ENCODE peak calls at places on chromosome 13, in five cellular contexts. One of them, this sample, is unnamed.
A peak's percentile ranks its signal among the peaks of the same experiment; 100 is the strongest.

GRCh38 chr13:67299072-67299635 is 69.0 kb upstream of the PCDH9 start:
- DNase-seq in SK-N-SH: no peak
- DNase-seq in A549: no peak
- DNase-seq in GM12878: no peak
- DNase-seq in stomach: no peak
- DNase-seq in this sample: no peak

GRCh38 chr13:25286308-25286968 is 850 bp downstream of the MTMR6 start:
- DNase-seq in SK-N-SH: peak; percentile 49
- DNase-seq in A549: no peak
- DNase-seq in GM12878: no peak
- DNase-seq in stomach: no peak
- DNase-seq in this sample: no peak

GRCh38 chr13:111634410-111634809 is 314.0 kb downstream of the TEX29 start:
- DNase-seq in SK-N-SH: no peak
- DNase-seq in A549: no peak
- DNase-seq in GM12878: no peak
- DNase-seq in stomach: no peak
- DNase-seq in this sample: no peak

GRCh38 chr13:37109080-37109678 is 3.7 kb upstream of the CSNK1A1L start:
- DNase-seq in SK-N-SH: peak; percentile 26
- DNase-seq in A549: no peak
- DNase-seq in GM12878: no peak
- DNase-seq in stomach: no peak
- DNase-seq in this sample: no peak

GRCh38 chr13:99144306-99144705 is 56.3 kb upstream of the UBAC2 start:
- DNase-seq in SK-N-SH: no peak
- DNase-seq in A549: no peak
- DNase-seq in GM12878: no peak
- DNase-seq in stomach: no peak
- DNase-seq in this sample: no peak

GRCh38 chr13:48600374-48601364 is 53.1 kb upstream of the CYSLTR2 start:
- DNase-seq in SK-N-SH: no peak
- DNase-seq in A549: no peak
- DNase-seq in GM12878: no peak
- DNase-seq in stomach: no peak
- DNase-seq in this sample: no peak

GRCh38 chr13:110960219-110960618 is 45.4 kb upstream of the ANKRD10 start:
- DNase-seq in SK-N-SH: no peak
- DNase-seq in A549: no peak
- DNase-seq in GM12878: no peak
- DNase-seq in stomach: no peak
- DNase-seq in this sample: no peak

GRCh38 chr13:45335397-45336024 is 5.5 kb downstream of the TPT1 start:
- DNase-seq in SK-N-SH: no peak
- DNase-seq in A549: no peak
- DNase-seq in GM12878: no peak
- DNase-seq in stomach: no peak
- DNase-seq in this sample: no peak

DNA sequence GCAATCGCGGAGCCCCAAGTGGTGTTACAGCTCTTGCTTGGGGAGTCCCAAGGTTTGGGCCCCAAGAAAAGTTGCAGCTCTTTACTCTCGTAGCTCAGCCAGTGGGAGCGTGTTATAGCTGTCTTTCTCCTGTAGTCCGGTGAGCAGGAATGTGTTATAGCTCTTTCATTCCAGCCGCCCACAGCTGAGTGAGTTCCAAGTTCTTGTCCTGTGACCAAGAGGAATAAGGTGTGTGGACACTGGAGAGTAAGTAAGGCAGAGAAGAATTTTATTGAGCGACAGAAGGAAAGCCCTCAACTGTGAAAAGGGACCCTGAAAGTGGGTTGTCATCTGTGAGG is 1226.8 kb downstream of the SLITRK1 start:
- DNase-seq in SK-N-SH: no peak
- DNase-seq in A549: no peak
- DNase-seq in GM12878: no peak
- DNase-seq in stomach: no peak
- DNase-seq in this sample: no peak
- TF ChIP-seq CTCF in SK-N-SH: no peak
- TF ChIP-seq CTCF in A549: no peak
- TF ChIP-seq CTCF in GM12878: no peak
- TF ChIP-seq CTCF in stomach: no peak
- TF ChIP-seq CTCF in this sample: no peak

GRCh38 chr13:50355797-50356196 is 340.6 kb downstream of the KCNRG start:
- DNase-seq in SK-N-SH: no peak
- DNase-seq in A549: no peak
- DNase-seq in GM12878: peak; percentile 9
- DNase-seq in stomach: no peak
- DNase-seq in this sample: no peak

GRCh38 chr13:50357136-50357535 is 341.9 kb downstream of the KCNRG start:
- DNase-seq in SK-N-SH: no peak
- DNase-seq in A549: no peak
- DNase-seq in GM12878: no peak
- DNase-seq in stomach: no peak
- DNase-seq in this sample: no peak

GRCh38 chr13:50358715-50359367 is 343.6 kb downstream of the KCNRG start:
- DNase-seq in SK-N-SH: no peak
- DNase-seq in A549: no peak
- DNase-seq in GM12878: no peak
- DNase-seq in stomach: no peak
- DNase-seq in this sample: no peak

GRCh38 chr13:50358221-50358620 is 343.0 kb downstream of the KCNRG start:
- DNase-seq in SK-N-SH: peak; percentile 8
- DNase-seq in A549: no peak
- DNase-seq in GM12878: no peak
- DNase-seq in stomach: no peak
- DNase-seq in this sample: no peak

GRCh38 chr13:50357586-50358118 is 342.4 kb downstream of the KCNRG start:
- DNase-seq in SK-N-SH: no peak
- DNase-seq in A549: no peak
- DNase-seq in GM12878: no peak
- DNase-seq in stomach: peak; percentile 58
- DNase-seq in this sample: no peak
- TF ChIP-seq EP300 in SK-N-SH: peak; percentile 14
- TF ChIP-seq EP300 in A549: no peak
- TF ChIP-seq EP300 in GM12878: no peak
- TF ChIP-seq EP300 in stomach: no peak
- TF ChIP-seq EP300 in this sample: no peak

GRCh38 chr13:102704238-102704750 is 9.4 kb upstream of the METTL21C start:
- DNase-seq in SK-N-SH: no peak
- DNase-seq in A549: no peak
- DNase-seq in GM12878: no peak
- DNase-seq in stomach: no peak
- DNase-seq in this sample: no peak
- H3K4me1 ChIP-seq in SK-N-SH: peaks cover 22% of the 10 kb centered on the region
- H3K4me1 ChIP-seq in A549: peaks cover 6% of the 10 kb centered on the region
- H3K4me1 ChIP-seq in GM12878: no peaks in the 10 kb centered on the region
- H3K4me1 ChIP-seq in stomach: no peaks in the 10 kb centered on the region
- H3K4me1 ChIP-seq in this sample: peaks cover 7% of the 10 kb centered on the region

DNA sequence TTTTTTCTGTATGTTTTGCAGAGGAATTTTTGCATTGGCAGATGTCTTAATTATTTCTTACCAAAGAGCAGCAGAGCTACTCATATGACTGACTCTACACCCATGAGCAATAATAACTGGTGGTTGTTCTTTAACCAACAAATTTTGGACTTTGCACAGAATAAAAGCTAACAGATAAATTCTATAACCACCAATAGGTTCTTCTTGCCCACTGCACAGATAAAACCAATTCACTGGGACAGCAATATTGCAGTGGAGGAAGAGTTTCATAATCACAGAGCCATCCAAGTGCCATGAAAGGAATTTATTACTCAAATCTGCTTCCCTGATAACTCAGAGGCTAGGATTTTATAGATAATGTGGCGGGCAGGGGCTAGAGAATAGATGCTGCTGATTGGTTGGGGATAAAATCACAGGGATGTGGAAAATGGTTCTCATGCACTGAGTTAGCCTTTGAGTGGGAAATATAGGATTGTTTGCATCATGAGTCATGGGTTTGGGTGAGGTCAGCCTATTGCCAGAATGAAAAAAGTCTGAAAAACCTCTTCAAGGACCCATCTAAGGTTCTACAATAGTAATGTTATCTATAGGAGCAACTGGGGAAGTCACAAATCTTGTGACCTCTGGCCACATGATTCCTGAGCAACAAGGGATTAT is 104.3 kb upstream of the PCDH17 start:
- DNase-seq in SK-N-SH: no peak
- DNase-seq in A549: no peak
- DNase-seq in GM12878: no peak
- DNase-seq in stomach: no peak
- DNase-seq in this sample: no peak
- TF ChIP-seq CTCF in SK-N-SH: no peak
- TF ChIP-seq CTCF in A549: no peak
- TF ChIP-seq CTCF in GM12878: no peak
- TF ChIP-seq CTCF in stomach: no peak
- TF ChIP-seq CTCF in this sample: no peak

DNA sequence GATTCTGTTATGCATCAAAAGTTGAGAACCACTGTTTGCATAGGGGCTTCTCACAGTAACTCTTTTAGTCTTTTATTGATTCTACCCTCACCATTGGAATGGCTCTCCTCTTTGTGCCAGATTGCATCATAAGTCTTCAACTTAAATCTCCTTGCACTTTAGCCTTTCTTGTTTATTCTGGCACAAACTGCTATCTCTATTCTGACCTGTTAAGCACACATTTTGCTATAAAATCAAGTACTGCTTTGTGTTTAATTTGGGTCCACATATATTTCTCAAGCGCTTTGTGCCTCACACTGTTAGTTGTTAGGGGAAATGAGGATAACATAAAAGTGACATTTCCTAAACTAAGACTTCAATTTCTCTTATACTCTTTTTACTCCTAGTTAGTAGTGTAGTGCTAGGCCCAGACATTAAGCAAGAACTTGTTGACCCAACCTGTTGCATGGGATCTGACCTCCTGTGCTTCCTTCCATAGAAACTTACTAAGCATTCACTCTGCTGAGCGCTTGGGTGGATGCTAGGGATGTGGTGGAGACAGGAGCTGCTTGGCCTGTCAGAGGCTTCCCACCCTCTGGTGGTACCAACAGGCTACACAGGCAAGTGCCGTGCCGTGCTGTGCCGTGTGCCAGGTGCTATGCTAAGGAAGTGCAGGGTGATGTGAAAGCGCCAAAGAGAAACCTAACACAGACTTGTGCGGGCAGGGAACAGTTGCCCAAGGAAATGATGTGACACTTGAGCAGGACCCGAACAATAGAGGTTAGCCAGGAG is 1.2 kb downstream of the UTP14C start:
- DNase-seq in SK-N-SH: no peak
- DNase-seq in A549: no peak
- DNase-seq in GM12878: no peak
- DNase-seq in stomach: no peak
- DNase-seq in this sample: no peak
- TF ChIP-seq EP300 in SK-N-SH: no peak
- TF ChIP-seq EP300 in A549: no peak
- TF ChIP-seq EP300 in GM12878: no peak
- TF ChIP-seq EP300 in stomach: no peak
- TF ChIP-seq EP300 in this sample: no peak

GRCh38 chr13:73216381-73216831 is 157.6 kb downstream of the KLF5 start:
- DNase-seq in SK-N-SH: no peak
- DNase-seq in A549: no peak
- DNase-seq in GM12878: no peak
- DNase-seq in stomach: no peak
- DNase-seq in this sample: no peak
- H3K4me1 ChIP-seq in SK-N-SH: no peaks in the 10 kb centered on the region
- H3K4me1 ChIP-seq in A549: no peaks in the 10 kb centered on the region
- H3K4me1 ChIP-seq in GM12878: no peaks in the 10 kb centered on the region
- H3K4me1 ChIP-seq in stomach: no peaks in the 10 kb centered on the region
- H3K4me1 ChIP-seq in this sample: peaks cover 2% of the 10 kb centered on the region

DNA sequence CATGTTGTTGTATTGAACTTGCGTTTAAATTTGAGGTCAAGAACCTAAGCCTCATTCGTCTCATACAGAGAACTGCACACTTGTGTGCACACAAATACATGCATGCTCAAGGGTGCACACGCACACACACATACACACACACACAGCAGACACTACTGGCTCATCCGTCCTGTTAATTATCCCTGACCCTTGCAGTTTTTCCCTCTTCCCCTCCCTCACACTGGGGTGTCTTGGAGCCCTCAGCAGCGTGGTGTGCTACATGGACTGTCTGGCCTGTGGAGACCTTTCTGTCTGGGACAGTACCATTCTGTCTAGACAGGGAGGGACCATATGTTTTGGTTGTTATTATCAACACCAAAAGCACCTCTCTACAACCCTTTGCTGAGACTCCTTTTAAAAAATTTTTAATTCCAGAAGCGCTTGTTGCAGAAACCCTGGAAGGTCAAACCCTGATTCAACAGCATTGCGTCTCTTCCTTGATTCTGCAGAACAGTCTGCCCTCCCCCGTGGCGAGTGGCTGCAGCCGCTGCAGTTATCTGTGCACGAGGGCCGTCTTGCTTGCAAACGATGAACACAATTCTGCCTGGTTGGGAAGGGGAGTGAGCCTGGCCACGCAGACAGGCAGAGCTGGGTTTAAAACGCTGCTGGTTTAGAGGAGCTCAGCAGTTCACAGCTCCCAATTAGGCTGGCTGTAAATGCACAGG is 374.0 kb downstream of the IRS2 start:
- DNase-seq in SK-N-SH: peak; percentile 76
- DNase-seq in A549: peak; percentile 31
- DNase-seq in GM12878: no peak
- DNase-seq in stomach: peak; percentile 34
- DNase-seq in this sample: peak; percentile 70
- TF ChIP-seq CTCF in SK-N-SH: no peak
- TF ChIP-seq CTCF in A549: no peak
- TF ChIP-seq CTCF in GM12878: no peak
- TF ChIP-seq CTCF in stomach: no peak
- TF ChIP-seq CTCF in this sample: no peak

DNA sequence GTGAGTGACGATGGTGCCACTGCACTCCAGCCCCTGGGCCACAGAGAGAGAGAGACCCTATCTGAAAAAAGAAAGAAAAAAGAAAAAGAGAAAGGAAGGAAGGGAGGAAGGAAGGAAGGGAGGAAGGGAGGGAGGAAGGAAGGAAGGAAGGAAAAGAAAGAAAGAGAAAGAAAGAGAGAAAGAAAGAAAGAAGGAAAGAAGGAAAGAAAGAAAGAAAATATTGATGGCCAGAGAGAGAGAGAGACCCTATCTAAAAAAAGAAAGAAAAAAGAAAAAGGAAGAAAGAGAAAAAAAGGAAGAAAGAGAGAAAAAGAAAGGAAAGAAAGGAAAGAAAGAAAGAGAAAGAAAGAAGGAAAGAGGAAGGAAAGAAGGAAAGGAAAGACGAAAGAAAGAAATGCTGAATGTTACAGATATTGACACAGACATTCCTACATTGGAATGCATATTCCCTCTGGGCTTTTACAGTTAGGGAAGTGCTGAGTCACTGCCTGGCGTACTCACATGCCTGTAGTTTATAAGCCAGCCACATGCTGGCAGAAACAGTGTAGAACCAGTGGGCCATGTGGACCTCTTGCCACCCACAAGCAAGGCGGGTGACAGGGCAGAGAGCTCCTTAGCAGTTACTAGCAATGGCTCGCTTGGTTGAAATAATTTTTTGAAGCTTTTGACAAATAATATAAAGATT is 34.6 kb upstream of the SLC46A3 start:
- DNase-seq in SK-N-SH: no peak
- DNase-seq in A549: peak; percentile 61
- DNase-seq in GM12878: no peak
- DNase-seq in stomach: peak; percentile 31
- DNase-seq in this sample: no peak
- TF ChIP-seq EP300 in SK-N-SH: peak; percentile 12
- TF ChIP-seq EP300 in A549: no peak
- TF ChIP-seq EP300 in GM12878: no peak
- TF ChIP-seq EP300 in stomach: no peak
- TF ChIP-seq EP300 in this sample: no peak